ENCODE peak calls at places on chromosome 6, in nine cellular contexts. One of them, this sample, is unnamed.
A peak's percentile ranks its signal among the peaks of the same experiment; 100 is the strongest.

GRCh38 chr6:16318538-16318937 is 80.2 kb downstream of the GMPR start:
- DNase-seq in GOT3: no peak
- DNase-seq in NCI-H82: no peak
- DNase-seq in NCI-H1105 treated with DMSO at 0.1 percent for 48 hours: no peak
- DNase-seq in HAP-1: no peak
- DNase-seq in GM19239: no peak
- DNase-seq in NCI-H1092 treated with DMSO at 0.1 percent for 48 hours: no peak
- DNase-seq in heart left ventricle: no peak
- DNase-seq in fibroblast of the aortic adventitia: peak; percentile 90
- DNase-seq in this sample: peak; percentile 14

GRCh38 chr6:122887941-122888340 is 98.9 kb downstream of the SMPDL3A start:
- DNase-seq in NCI-H82: no peak
- DNase-seq in heart left ventricle: no peak
- DNase-seq in GM19239: no peak
- DNase-seq in NCI-H1105 treated with DMSO at 0.1 percent for 48 hours: no peak
- DNase-seq in fibroblast of the aortic adventitia: no peak
- DNase-seq in NCI-H1092 treated with DMSO at 0.1 percent for 48 hours: no peak
- DNase-seq in HAP-1: no peak
- DNase-seq in GOT3: no peak
- DNase-seq in this sample: no peak

GRCh38 chr6:167102318-167102717 is 20.6 kb upstream of the CCR6 start:
- DNase-seq in GOT3: no peak
- DNase-seq in NCI-H1092 treated with DMSO at 0.1 percent for 48 hours: no peak
- DNase-seq in NCI-H1105 treated with DMSO at 0.1 percent for 48 hours: no peak
- DNase-seq in NCI-H82: no peak
- DNase-seq in fibroblast of the aortic adventitia: no peak
- DNase-seq in HAP-1: no peak
- DNase-seq in heart left ventricle: no peak
- DNase-seq in GM19239: no peak
- DNase-seq in this sample: no peak

GRCh38 chr6:128711149-128711548 is 171.8 kb upstream of the LAMA2 start:
- DNase-seq in HAP-1: no peak
- DNase-seq in NCI-H1105 treated with DMSO at 0.1 percent for 48 hours: no peak
- DNase-seq in heart left ventricle: no peak
- DNase-seq in GM19239: no peak
- DNase-seq in GOT3: no peak
- DNase-seq in NCI-H82: no peak
- DNase-seq in NCI-H1092 treated with DMSO at 0.1 percent for 48 hours: no peak
- DNase-seq in fibroblast of the aortic adventitia: no peak
- DNase-seq in this sample: no peak

GRCh38 chr6:105500693-105501092 is 97.8 kb upstream of the PREP start:
- DNase-seq in NCI-H1092 treated with DMSO at 0.1 percent for 48 hours: no peak
- DNase-seq in fibroblast of the aortic adventitia: no peak
- DNase-seq in NCI-H1105 treated with DMSO at 0.1 percent for 48 hours: no peak
- DNase-seq in NCI-H82: peak; percentile 17
- DNase-seq in GM19239: no peak
- DNase-seq in HAP-1: no peak
- DNase-seq in GOT3: no peak
- DNase-seq in heart left ventricle: no peak
- DNase-seq in this sample: no peak

GRCh38 chr6:32046450-32047083 is 8.4 kb downstream of the CYP21A2 start:
- DNase-seq in NCI-H1105 treated with DMSO at 0.1 percent for 48 hours: peak; percentile 14
- DNase-seq in GOT3: no peak
- DNase-seq in HAP-1: no peak
- DNase-seq in GM19239: no peak
- DNase-seq in NCI-H82: peak; percentile 29
- DNase-seq in heart left ventricle: peak; percentile 76
- DNase-seq in NCI-H1092 treated with DMSO at 0.1 percent for 48 hours: peak; percentile 3
- DNase-seq in fibroblast of the aortic adventitia: peak; percentile 22
- DNase-seq in this sample: no peak

GRCh38 chr6:57284056-57284455 is 33.4 kb upstream of the PRIM2 start:
- DNase-seq in NCI-H1092 treated with DMSO at 0.1 percent for 48 hours: no peak
- DNase-seq in GOT3: no peak
- DNase-seq in NCI-H1105 treated with DMSO at 0.1 percent for 48 hours: no peak
- DNase-seq in heart left ventricle: no peak
- DNase-seq in GM19239: no peak
- DNase-seq in fibroblast of the aortic adventitia: peak; percentile 81
- DNase-seq in HAP-1: no peak
- DNase-seq in NCI-H82: no peak
- DNase-seq in this sample: no peak

GRCh38 chr6:112879920-112880413 is 532.8 kb downstream of the RFPL4B start:
- DNase-seq in HAP-1: no peak
- DNase-seq in GOT3: no peak
- DNase-seq in GM19239: no peak
- DNase-seq in NCI-H1105 treated with DMSO at 0.1 percent for 48 hours: no peak
- DNase-seq in fibroblast of the aortic adventitia: no peak
- DNase-seq in NCI-H82: peak; percentile 72
- DNase-seq in heart left ventricle: peak; percentile 52
- DNase-seq in NCI-H1092 treated with DMSO at 0.1 percent for 48 hours: no peak
- DNase-seq in this sample: no peak

GRCh38 chr6:1622220-1622841 is 12.6 kb downstream of the FOXC1 start:
- DNase-seq in heart left ventricle: no peak
- DNase-seq in NCI-H82: no peak
- DNase-seq in fibroblast of the aortic adventitia: peak; percentile 84
- DNase-seq in NCI-H1092 treated with DMSO at 0.1 percent for 48 hours: no peak
- DNase-seq in NCI-H1105 treated with DMSO at 0.1 percent for 48 hours: no peak
- DNase-seq in HAP-1: no peak
- DNase-seq in GM19239: no peak
- DNase-seq in GOT3: no peak
- DNase-seq in this sample: no peak

GRCh38 chr6:161369339-161369738 is 95.5 kb upstream of the AGPAT4 start:
- DNase-seq in NCI-H1105 treated with DMSO at 0.1 percent for 48 hours: no peak
- DNase-seq in HAP-1: no peak
- DNase-seq in NCI-H1092 treated with DMSO at 0.1 percent for 48 hours: no peak
- DNase-seq in fibroblast of the aortic adventitia: peak; percentile 90
- DNase-seq in GOT3: peak; percentile 54
- DNase-seq in NCI-H82: no peak
- DNase-seq in GM19239: no peak
- DNase-seq in heart left ventricle: no peak
- DNase-seq in this sample: peak; percentile 92

GRCh38 chr6:166032366-166033171 is 135.1 kb downstream of the TBXT start:
- DNase-seq in HAP-1: no peak
- DNase-seq in GM19239: no peak
- DNase-seq in NCI-H1092 treated with DMSO at 0.1 percent for 48 hours: no peak
- DNase-seq in NCI-H1105 treated with DMSO at 0.1 percent for 48 hours: no peak
- DNase-seq in GOT3: no peak
- DNase-seq in fibroblast of the aortic adventitia: peak; percentile 92
- DNase-seq in heart left ventricle: peak; percentile 83
- DNase-seq in NCI-H82: no peak
- DNase-seq in this sample: peak; percentile 29